ENCODE peak calls at places on chromosome 11, in eight cellular contexts. M is stimulated activated CD4-positive, alpha-beta T cell treated with anti-CD3 and anti-CD28 coated beads, Interleukin-2, amount 100 ng/mL, for 48 hours; O is AG08395; Z is fibroblast of mammary gland; F is GM12865; U is ACHN; A is amniotic stem cell; Q is right lobe of liver. S is an unnamed sample.

GRCh38 chr11:75462117-75462653 is 29.2 kb upstream of the KLHL35 start:
- DNase-seq in M (no peak), O (no peak), Z (no peak), F (no peak), U (no peak), A (no peak), Q (no peak), S (no peak)

GRCh38 chr11:116186592-116186991 is 586.2 kb downstream of the BUD13 start:
- DNase-seq in M (no peak), O (no peak), Z (no peak), F (no peak), U (no peak), A (no peak), Q (no peak), S (no peak)

GRCh38 chr11:9528141-9528511 is 45.3 kb upstream of the WEE1 start:
- DNase-seq in M (no peak), O (no peak), Z (no peak), F (no peak), U (no peak), A (no peak), Q (no peak), S (no peak)

GRCh38 chr11:61332266-61332822 is 561 bp downstream of the DDB1 start:
- DNase-seq in M (no peak), O (peak), Z (peak), F (no peak), U (peak), A (no peak), Q (no peak), S (no peak)

GRCh38 chr11:74541466-74541865 is 47.9 kb upstream of the LIPT2 start:
- DNase-seq in M (no peak), O (no peak), Z (no peak), F (no peak), U (no peak), A (no peak), Q (no peak), S (no peak)

GRCh38 chr11:77654770-77655434 is 17.3 kb upstream of the CLNS1A start:
- DNase-seq in M (no peak), O (no peak), Z (no peak), F (no peak), U (no peak), A (no peak), Q (no peak), S (no peak)

GRCh38 chr11:125091247-125091876 is 20.1 kb downstream of the TMEM218 start:
- DNase-seq in M (no peak), O (peak), Z (peak), F (peak), U (peak), A (peak), Q (no peak), S (no peak)

GRCh38 chr11:45313211-45313865 is 27.2 kb upstream of the SYT13 start:
- DNase-seq in M (no peak), O (no peak), Z (no peak), F (no peak), U (no peak), A (no peak), Q (no peak), S (no peak)

GRCh38 chr11:77999446-77999845 is 5.0 kb upstream of the INTS4 start:
- DNase-seq in M (no peak), O (no peak), Z (no peak), F (no peak), U (no peak), A (no peak), Q (no peak), S (no peak)